ENCODE peak calls at places on chromosomes 12 and 14, in nine cellular contexts. E is GM23338; M is ovary; D is tibial nerve; N is RWPE1; L is dorsolateral prefrontal cortex; A is heart right ventricle; S is thoracic aorta; O is CD4-positive, alpha-beta T cell. K is an unnamed sample.

GRCh38 chr14:59919582-59920377 is at the start of gene LRRC9:
- DNase-seq in E (peak; percentile 97), D (no peak), L (peak; percentile 56), N (no peak), M (peak; percentile 23), O (no peak), A (no peak), S (no peak), K (no peak)

GRCh38 chr14:70280931-70281330 is 78.6 kb downstream of the COX16 start:
- DNase-seq in N (no peak), M (no peak), D (no peak), L (no peak), S (no peak), O (no peak), E (peak; percentile 46), A (no peak), K (no peak)

GRCh38 chr12:12323606-12324005 is 26.4 kb downstream of the MANSC1 start:
- DNase-seq in D (no peak), S (no peak), A (no peak), O (no peak), M (no peak), E (no peak), L (no peak), N (no peak), K (no peak)

GRCh38 chr12:114434341-114434740 is 28.4 kb upstream of the TBX5 start:
- DNase-seq in D (no peak), N (no peak), S (no peak), A (no peak), L (no peak), O (no peak), E (no peak), M (no peak), K (no peak)

GRCh38 chr12:122094735-122095561 is 16.4 kb downstream of the MLXIP start:
- DNase-seq in E (no peak), O (no peak), N (no peak), L (no peak), A (no peak), S (no peak), D (no peak), M (no peak), K (no peak)

GRCh38 chr12:8692573-8692972 is 5.2 kb upstream of the RIMKLB start:
- DNase-seq in A (no peak), D (peak; percentile 48), E (peak; percentile 92), L (peak; percentile 77), O (no peak), M (peak; percentile 64), S (no peak), N (no peak), K (no peak)

GRCh38 chr12:29073631-29074239 is 75.3 kb upstream of the FAR2 start:
- DNase-seq in O (no peak), D (peak; percentile 43), S (no peak), N (peak; percentile 17), A (no peak), M (no peak), E (peak; percentile 76), L (no peak), K (no peak)

GRCh38 chr12:65670775-65671174 is 153.5 kb upstream of the HMGA2 start:
- DNase-seq in O (no peak), A (no peak), D (no peak), S (no peak), M (no peak), E (no peak), L (no peak), N (peak; percentile 81), K (no peak)

GRCh38 chr14:67221248-67221981 is 19.8 kb upstream of the PALS1 start:
- DNase-seq in E (no peak), D (no peak), A (no peak), L (no peak), O (no peak), S (no peak), M (no peak), N (peak; percentile 28), K (no peak)

GRCh38 chr14:105876158-105876557 is 349.8 kb downstream of the TMEM121 start:
- DNase-seq in D (no peak), S (no peak), E (no peak), O (no peak), N (no peak), A (no peak), L (no peak), M (no peak), K (peak; percentile 33)

GRCh38 chr14:94562941-94563883 is 2.0 kb downstream of the SERPINA4 start:
- DNase-seq in O (no peak), N (no peak), E (no peak), L (no peak), A (no peak), S (no peak), M (no peak), D (no peak), K (peak; percentile 55)

GRCh38 chr12:55838361-55838760 is 4.4 kb downstream of the MMP19 start:
- DNase-seq in N (no peak), A (no peak), M (no peak), O (no peak), D (no peak), E (no peak), S (no peak), L (no peak), K (no peak)

GRCh38 chr14:73937012-73937411 is 12.9 kb downstream of the FAM161B start:
- DNase-seq in M (no peak), O (no peak), L (no peak), D (no peak), S (no peak), E (no peak), N (no peak), A (no peak), K (no peak)

GRCh38 chr12:29148065-29148957 is 767 bp upstream of the FAR2 start:
- DNase-seq in E (no peak), O (no peak), S (no peak), N (no peak), L (no peak), M (no peak), A (peak; percentile 27), D (peak; percentile 52), K (no peak)

GRCh38 chr12:96399919-96400630 is at the start of gene CDK17:
- DNase-seq in O (peak; percentile 89), M (peak; percentile 80), S (peak; percentile 30), N (peak; percentile 90), L (peak; percentile 86), E (peak; percentile 75), A (peak; percentile 85), D (peak; percentile 65), K (peak; percentile 88)

GRCh38 chr12:107431942-107432341 is 253.7 kb upstream of the PWP1 start:
- DNase-seq in O (no peak), M (no peak), A (no peak), N (no peak), E (no peak), L (no peak), S (no peak), D (no peak), K (no peak)

GRCh38 chr14:41570415-41571155 is 36.1 kb upstream of the LRFN5 start:
- DNase-seq in S (no peak), N (no peak), M (no peak), D (no peak), O (no peak), E (peak; percentile 44), L (no peak), A (no peak), K (no peak)

DNA sequence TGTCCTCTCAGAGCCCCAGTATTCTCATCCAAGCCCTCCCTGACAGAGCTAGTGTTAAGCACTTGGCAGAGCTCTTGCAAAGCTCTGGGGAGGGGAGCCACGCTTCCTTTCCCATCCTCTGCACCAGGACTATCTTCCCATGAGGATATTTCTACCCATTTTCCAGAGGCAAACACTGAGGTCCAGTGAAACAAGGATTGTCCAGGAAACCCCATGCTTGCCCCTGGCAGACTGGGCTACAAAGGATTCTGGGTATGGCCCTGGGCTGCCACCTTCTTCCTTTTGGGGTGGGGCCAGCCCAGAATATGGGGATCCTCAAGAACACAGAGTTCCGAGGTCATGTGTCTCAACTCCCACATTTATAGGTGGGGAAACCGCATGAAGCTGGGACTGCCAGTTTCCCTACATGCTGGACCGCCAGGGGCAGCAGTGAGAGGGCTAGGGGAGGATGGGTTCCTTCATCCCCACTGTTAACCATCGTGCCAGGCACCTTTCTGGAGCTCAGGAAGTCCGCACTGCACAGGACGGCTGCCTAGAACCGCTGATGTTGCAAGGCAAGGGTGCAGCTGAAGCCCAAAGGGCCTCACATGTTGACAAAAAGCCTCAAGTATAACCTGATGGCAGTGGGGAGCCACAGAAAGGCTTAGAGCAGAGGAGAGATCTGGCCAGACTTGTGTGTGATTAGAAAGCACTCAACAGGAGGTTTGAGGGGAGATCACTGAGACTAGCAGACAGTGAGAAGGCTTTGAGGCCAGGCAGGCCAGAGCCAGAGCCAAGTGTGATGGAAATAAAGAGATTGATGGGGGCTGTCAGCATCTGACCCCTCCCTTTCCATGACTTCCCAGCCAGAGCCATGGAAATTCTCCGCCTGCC is 5.5 kb upstream of the CCDC85C start:
- DNase-seq in L (no peak), O (no peak), E (no peak), A (no peak), D (no peak), S (no peak), M (no peak), N (no peak), K (no peak)
- TF ChIP-seq CTCF in L (no peak), O (peak; percentile 68), E (no peak), A (peak; percentile 51), D (no peak), S (no peak), M (no peak), N (peak; percentile 45), K (no peak)

DNA sequence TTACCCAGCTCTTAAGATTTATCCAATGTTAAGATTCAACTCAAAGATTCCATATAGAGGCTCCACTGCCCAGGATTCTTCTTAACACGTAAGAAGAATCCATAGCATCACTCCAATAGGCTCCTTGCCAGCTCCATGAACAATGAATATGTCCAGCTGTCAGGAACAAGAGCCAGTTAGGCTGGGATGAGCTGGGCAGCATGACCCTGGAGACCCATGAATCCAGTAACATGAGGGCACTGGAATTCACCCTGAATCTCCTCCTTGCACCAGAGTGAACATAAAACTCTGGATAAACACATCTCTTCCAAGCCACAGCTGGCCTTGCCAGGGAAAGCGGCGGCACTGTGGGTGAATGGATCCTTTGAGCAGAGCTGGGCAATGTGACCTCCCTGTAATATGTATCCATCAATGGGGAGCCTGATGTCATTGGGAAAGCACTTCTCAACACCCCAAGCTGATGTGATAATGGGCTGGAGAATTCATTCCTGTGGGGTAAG is 24.4 kb upstream of the TC2N start:
- DNase-seq in D (no peak), A (no peak), L (peak; percentile 84), N (no peak), S (no peak), E (no peak), M (no peak), O (no peak), K (no peak)
- H3K27ac ChIP-seq in D (peak overlapping the region; percentile 89), A (peak overlapping the region; percentile 44), L (peak overlapping the region; percentile 72), N (no peak overlapping the region), S (peak overlapping the region; percentile 85), E (no peak overlapping the region), M (no peak overlapping the region), O (no peak overlapping the region), K (peak overlapping the region; percentile 86)

GRCh38 chr14:22084393-22085281 is 411.0 kb upstream of the OR4E1 start:
- DNase-seq in O (no peak), S (no peak), D (peak; percentile 64), N (peak; percentile 32), A (no peak), M (no peak), L (no peak), E (peak; percentile 83), K (no peak)
- TF ChIP-seq CTCF in O (peak; percentile 55), S (peak; percentile 48), D (peak; percentile 66), N (peak; percentile 75), A (peak; percentile 85), M (peak; percentile 50), L (peak; percentile 68), E (peak; percentile 83), K (peak; percentile 52)

GRCh38 chr12:75389706-75390105 is 1.2 kb upstream of the GLIPR1L2 start:
- DNase-seq in D (no peak), O (no peak), E (no peak), N (no peak), S (no peak), A (no peak), L (no peak), M (no peak), K (no peak)
- H3K27ac ChIP-seq in D (peak overlapping the region; percentile 90), O (no peak overlapping the region), E (no peak overlapping the region), N (no peak overlapping the region), S (peak overlapping the region; percentile 94), A (peak overlapping the region; percentile 91), L (peak overlapping the region; percentile 66), M (peak overlapping the region; percentile 93), K (peak overlapping the region; percentile 88)